ENCODE peak calls at places on chromosomes 11 and 22, in eight cellular contexts. X is MM.1S, F is neural progenitor cell, T is kidney, L is trophoblast cell, B is mesenchymal stem cell, D is endodermal cell, V is mammary epithelial cell. N is an unnamed sample.

GRCh38 chr11:10982695-10983492 is 125.0 kb upstream of the ZBED5 start:
- DNase-seq in V (peak; percentile 32), X (no peak), B (no peak), F (no peak), L (no peak), T (no peak), D (no peak), N (no peak)

GRCh38 chr22:49666146-49666809 is 161.4 kb downstream of the BRD1 start:
- DNase-seq in T (no peak), X (no peak), B (no peak), V (no peak), D (peak; percentile 34), F (no peak), L (no peak), N (no peak)

GRCh38 chr11:59358020-59358419 is 675 bp upstream of the OR5AN1 start:
- DNase-seq in B (no peak), X (no peak), V (no peak), D (no peak), L (no peak), F (no peak), T (no peak), N (no peak)

GRCh38 chr22:47692811-47693210 is 930.4 kb downstream of the TBC1D22A start:
- DNase-seq in T (no peak), D (no peak), F (no peak), L (no peak), B (no peak), X (no peak), V (no peak), N (no peak)

GRCh38 chr11:128279861-128280260 is 307.5 kb downstream of the ETS1 start:
- DNase-seq in X (no peak), L (no peak), F (no peak), D (no peak), T (no peak), V (peak; percentile 26), B (peak; percentile 75), N (no peak)

GRCh38 chr22:28899199-28899853 is 16.0 kb downstream of the ZNRF3 start:
- DNase-seq in D (no peak), F (no peak), X (no peak), V (peak; percentile 87), L (no peak), T (no peak), B (no peak), N (peak; percentile 85)

GRCh38 chr11:2721163-2721935 is 21.6 kb upstream of the KCNQ1OT1 start:
- DNase-seq in L (no peak), X (no peak), B (no peak), D (peak; percentile 90), T (peak; percentile 71), V (no peak), F (peak; percentile 96), N (no peak)

GRCh38 chr11:119338946-119339580 is 1.6 kb downstream of the C1QTNF5 start:
- DNase-seq in V (no peak), F (no peak), T (peak; percentile 70), B (peak; percentile 24), X (no peak), D (peak; percentile 63), L (no peak), N (no peak)

GRCh38 chr22:42648017-42648367 is 1.2 kb downstream of the CYB5R3 start:
- DNase-seq in D (no peak), T (no peak), V (no peak), X (no peak), B (no peak), L (no peak), F (no peak), N (no peak)

GRCh38 chr11:62431171-62431895 is 12.5 kb downstream of the SCGB1A1 start:
- DNase-seq in X (no peak), T (no peak), L (peak; percentile 20), V (no peak), B (peak; percentile 87), F (no peak), D (no peak), N (no peak)

GRCh38 chr11:26079966-26080365 is 252.0 kb upstream of the ANO3 start:
- DNase-seq in D (no peak), V (no peak), F (no peak), B (no peak), L (peak; percentile 45), T (no peak), X (no peak), N (no peak)

GRCh38 chr11:113693030-113693429 is 13.1 kb downstream of the TMPRSS5 start:
- DNase-seq in D (no peak), B (no peak), L (no peak), V (no peak), X (no peak), T (no peak), F (no peak), N (no peak)

GRCh38 chr22:43823353-43823908 is 11.3 kb upstream of the EFCAB6 start:
- DNase-seq in T (peak; percentile 89), X (no peak), F (peak; percentile 40), B (no peak), D (peak; percentile 68), V (peak; percentile 9), L (no peak), N (no peak)

GRCh38 chr22:47010211-47010610 is 247.8 kb downstream of the TBC1D22A start:
- DNase-seq in F (no peak), L (no peak), T (no peak), D (no peak), X (no peak), B (no peak), V (no peak), N (no peak)

GRCh38 chr22:36056980-36057379 is 28.4 kb upstream of the RBFOX2 start:
- DNase-seq in D (no peak), T (no peak), B (no peak), F (no peak), V (peak; percentile 51), L (peak; percentile 21), X (no peak), N (no peak)

GRCh38 chr22:16988257-16988656 is 19.8 kb downstream of the GAB4 start:
- DNase-seq in L (no peak), D (no peak), V (no peak), F (no peak), T (no peak), X (no peak), B (no peak), N (no peak)

GRCh38 chr22:17869285-17870096 is 95.2 kb upstream of the BID start:
- DNase-seq in F (no peak), T (no peak), D (no peak), V (no peak), X (no peak), L (no peak), B (no peak), N (no peak)

GRCh38 chr22:37313376-37314314 is 31.3 kb downstream of the CYTH4 start:
- DNase-seq in X (no peak), V (no peak), T (no peak), F (no peak), B (no peak), L (no peak), D (no peak), N (no peak)
- H3K9ac ChIP-seq in X (no peak overlapping the region), V (no peak overlapping the region), T (no peak overlapping the region), F (no peak overlapping the region), B (peak overlapping the region; percentile 1), L (no peak overlapping the region), D (no peak overlapping the region), N (no peak overlapping the region)

GRCh38 chr11:15123849-15124248 is 9.1 kb downstream of the INSC start:
- DNase-seq in L (peak; percentile 33), B (peak; percentile 81), T (no peak), X (no peak), F (no peak), V (peak; percentile 76), D (no peak), N (no peak)
- H3K27ac ChIP-seq in L (no peak overlapping the region), B (peak overlapping the region; percentile 58), T (no peak overlapping the region), X (no peak overlapping the region), F (no peak overlapping the region), V (no peak overlapping the region), D (no peak overlapping the region), N (no peak overlapping the region)

GRCh38 chr11:65569164-65569972 is 909 bp upstream of the ZNRD2 start:
- DNase-seq in B (no peak), L (no peak), X (peak; percentile 16), V (no peak), T (no peak), D (no peak), F (no peak), N (no peak)

GRCh38 chr11:65572356-65573043 is at the start of gene FAM89B:
- DNase-seq in L (peak; percentile 93), F (peak; percentile 91), B (peak; percentile 88), X (peak; percentile 89), T (peak; percentile 96), D (peak; percentile 94), V (peak; percentile 72), N (no peak)

GRCh38 chr11:65571940-65572339 is 398 bp upstream of the FAM89B start:
- DNase-seq in V (peak; percentile 63), F (peak; percentile 86), D (peak; percentile 88), L (peak; percentile 70), X (peak; percentile 51), T (no peak), B (peak; percentile 73), N (no peak)

GRCh38 chr11:65569973-65570918 is at the start of gene ZNRD2:
- DNase-seq in B (peak; percentile 99), X (peak; percentile 99), V (peak; percentile 99), F (peak; percentile 99), D (peak; percentile 99), L (peak; percentile 97), T (peak; percentile 100), N (peak; percentile 72)

GRCh38 chr11:65571420-65571819 is 918 bp upstream of the FAM89B start:
- DNase-seq in X (no peak), D (no peak), B (no peak), F (no peak), V (no peak), T (no peak), L (no peak), N (no peak)
- H3K9ac ChIP-seq in X (peak overlapping the region; percentile 86), D (no peak overlapping the region), B (peak overlapping the region; percentile 96), F (no peak overlapping the region), V (no peak overlapping the region), T (peak overlapping the region; percentile 94), L (no peak overlapping the region), N (no peak overlapping the region)

GRCh38 chr11:18611196-18611595 is 11.6 kb downstream of the MISFA start:
- DNase-seq in F (no peak), X (no peak), L (peak; percentile 47), B (no peak), T (no peak), V (no peak), D (no peak), N (no peak)

GRCh38 chr11:18617688-18618340 is 16.3 kb downstream of the SPTY2D1 start:
- DNase-seq in L (no peak), D (no peak), T (no peak), F (no peak), V (no peak), X (peak; percentile 15), B (peak; percentile 33), N (no peak)

GRCh38 chr11:18612394-18612793 is 12.8 kb downstream of the MISFA start:
- DNase-seq in F (no peak), L (no peak), D (no peak), B (no peak), T (no peak), V (no peak), X (no peak), N (no peak)

GRCh38 chr11:18615628-18616392 is 16.2 kb downstream of the MISFA start:
- DNase-seq in F (no peak), T (no peak), X (no peak), L (peak; percentile 18), V (peak; percentile 36), D (no peak), B (no peak), N (no peak)

DNA sequence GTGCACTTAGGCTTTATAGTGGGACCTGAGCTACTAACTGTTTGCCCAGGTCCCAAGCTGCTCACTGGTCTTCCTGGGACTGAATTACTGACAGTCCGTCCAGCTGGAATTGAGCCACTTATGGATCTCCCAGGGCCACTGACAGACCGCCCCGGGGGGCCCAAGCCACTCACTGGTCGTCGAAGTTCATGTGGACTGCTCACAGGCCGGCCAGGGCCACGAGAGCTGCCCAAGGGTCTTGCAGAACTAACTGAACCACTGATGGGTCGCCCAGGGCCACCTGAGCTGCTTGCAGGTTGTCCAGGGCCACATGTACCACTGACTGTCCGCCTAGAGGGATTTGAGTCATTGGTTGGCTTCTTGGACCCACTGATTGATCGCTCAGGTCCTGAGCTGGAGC is 15.1 kb downstream of the MISFA start:
- DNase-seq in T (no peak), D (no peak), X (no peak), B (no peak), F (no peak), V (no peak), L (no peak), N (no peak)
- H3K27ac ChIP-seq in T (no peak overlapping the region), D (no peak overlapping the region), X (no peak overlapping the region), B (no peak overlapping the region), F (no peak overlapping the region), V (no peak overlapping the region), L (no peak overlapping the region), N (no peak overlapping the region)

N was measured in SK-N-MC.